ENCODE peak calls at places on chromosome 21, in seven cellular contexts. L is neuronal stem cell, N is mesenchymal stem cell, B is H9, E is IMR-90, J is mesendoderm, M is H1. H is an unnamed sample.

GRCh38 chr21:18545908-18546307 is 142.3 kb upstream of the TMPRSS15 start:
- DNase-seq in N (peak), J (no peak), B (no peak), M (no peak), E (no peak), L (no peak), H (no peak)

GRCh38 chr21:25561668-25562641 is 45.3 kb downstream of the MRPL39 start:
- DNase-seq in M (no peak), L (peak), N (peak), J (peak), E (peak), B (peak), H (peak)

GRCh38 chr21:29261555-29262540 is 36.9 kb upstream of the BACH1 start:
- DNase-seq in L (no peak), M (no peak), N (peak), B (no peak), J (no peak), E (no peak), H (peak)

GRCh38 chr21:29434081-29434480 is 135.4 kb downstream of the BACH1 start:
- DNase-seq in N (peak), B (no peak), J (no peak), M (no peak), E (no peak), L (no peak), H (no peak)

GRCh38 chr21:45029968-45030636 is 44.3 kb upstream of the ADARB1 start:
- DNase-seq in E (no peak), J (no peak), N (no peak), M (peak), L (peak), B (no peak), H (no peak)

GRCh38 chr21:31644648-31645047 is 14.8 kb upstream of the SOD1 start:
- DNase-seq in L (no peak), E (no peak), J (no peak), N (no peak), M (no peak), B (no peak), H (no peak)

GRCh38 chr21:36194024-36194423 is 37.4 kb downstream of the DOP1B start:
- DNase-seq in E (no peak), B (no peak), J (no peak), L (no peak), M (no peak), N (no peak), H (no peak)

GRCh38 chr21:42056468-42056867 is 14.6 kb upstream of the UMODL1 start:
- DNase-seq in M (no peak), N (no peak), B (no peak), L (no peak), J (no peak), E (peak), H (no peak)

GRCh38 chr21:41362605-41363369 is 960 bp downstream of the MX2 start:
- DNase-seq in J (no peak), E (no peak), N (no peak), B (no peak), L (no peak), M (no peak), H (no peak)

GRCh38 chr21:36747114-36747814 is 48.3 kb downstream of the SIM2 start:
- DNase-seq in E (no peak), L (no peak), B (peak), J (peak), N (no peak), M (no peak), H (peak)

GRCh38 chr21:28294046-28294445 is 698.6 kb downstream of the LTN1 start:
- DNase-seq in L (no peak), B (no peak), J (no peak), M (no peak), E (peak), N (peak), H (no peak)

GRCh38 chr21:41260428-41260827 is 56.2 kb upstream of the FAM3B start:
- DNase-seq in N (no peak), L (no peak), M (no peak), J (no peak), E (no peak), B (no peak), H (no peak)

GRCh38 chr21:44365251-44365966 is 12.0 kb downstream of the TRPM2 start:
- DNase-seq in E (no peak), N (no peak), J (no peak), L (no peak), B (peak), M (no peak), H (no peak)

GRCh38 chr21:37232274-37233018 is 34.7 kb downstream of the VPS26C start:
- DNase-seq in J (no peak), N (no peak), M (no peak), B (no peak), E (no peak), L (no peak), H (no peak)

GRCh38 chr21:35925497-35925896 is 134.8 kb downstream of the SETD4 start:
- DNase-seq in B (no peak), E (peak), L (no peak), N (peak), M (no peak), J (no peak), H (no peak)

GRCh38 chr21:29168874-29169273 is 38.4 kb downstream of the MAP3K7CL start:
- DNase-seq in L (no peak), M (no peak), E (no peak), J (no peak), N (no peak), B (no peak), H (no peak)

GRCh38 chr21:45004481-45005263 is 64.8 kb downstream of the SLX9 start:
- DNase-seq in N (no peak), B (no peak), E (peak), L (no peak), M (no peak), J (no peak), H (peak)

GRCh38 chr21:27244356-27244755 is 277.5 kb upstream of the ADAMTS5 start:
- DNase-seq in N (no peak), M (no peak), B (no peak), L (no peak), E (peak), J (no peak), H (no peak)

GRCh38 chr21:42144679-42145568 is 73.8 kb downstream of the UMODL1 start:
- DNase-seq in E (no peak), M (no peak), L (no peak), N (no peak), B (no peak), J (no peak), H (no peak)

GRCh38 chr21:25307489-25307888 is 299.8 kb downstream of the MRPL39 start:
- DNase-seq in E (peak), B (no peak), N (no peak), J (no peak), L (no peak), M (no peak), H (no peak)

GRCh38 chr21:36579898-36580297 is 100.0 kb upstream of the CLDN14 start:
- DNase-seq in J (no peak), N (no peak), E (no peak), L (no peak), B (no peak), M (no peak), H (no peak)

GRCh38 chr21:35316456-35316855 is 267.4 kb upstream of the RUNX1 start:
- DNase-seq in N (no peak), B (no peak), M (no peak), E (no peak), L (no peak), J (no peak), H (no peak)

GRCh38 chr21:34992736-34993135 is 56.4 kb downstream of the RUNX1 start:
- DNase-seq in L (no peak), J (no peak), M (no peak), N (no peak), E (peak), B (no peak), H (no peak)

GRCh38 chr21:31257265-31257664 is 86.8 kb downstream of the TIAM1 start:
- DNase-seq in N (no peak), B (no peak), L (no peak), E (no peak), J (no peak), M (no peak), H (no peak)

GRCh38 chr21:27532081-27532480 is 565.2 kb upstream of the ADAMTS5 start:
- DNase-seq in E (peak), N (peak), J (no peak), L (no peak), B (no peak), M (no peak), H (peak)

GRCh38 chr21:43273708-43274021 is 104.9 kb downstream of the CRYAA start:
- DNase-seq in M (no peak), B (no peak), J (no peak), E (no peak), L (no peak), N (peak), H (peak)
- H3K18ac ChIP-seq in M (no peak), B (no peak), J (no peak), E (no peak), L (peak), N (no peak), H (no peak)

GRCh38 chr21:33554236-33554981 is 11.6 kb downstream of the SON start:
- DNase-seq in E (no peak), L (no peak), N (no peak), B (no peak), M (no peak), J (no peak), H (no peak)
- H4K8ac ChIP-seq in E (no peak), L (no peak), N (no peak), B (no peak), M (no peak), J (no peak), H (no peak)

GRCh38 chr21:46154955-46155513 is 345 bp downstream of the FTCD start:
- DNase-seq in B (peak), N (no peak), M (no peak), L (no peak), J (no peak), E (no peak), H (no peak)
- H3K18ac ChIP-seq in B (no peak), N (no peak), M (no peak), L (peak), J (no peak), E (no peak), H (no peak)

DNA sequence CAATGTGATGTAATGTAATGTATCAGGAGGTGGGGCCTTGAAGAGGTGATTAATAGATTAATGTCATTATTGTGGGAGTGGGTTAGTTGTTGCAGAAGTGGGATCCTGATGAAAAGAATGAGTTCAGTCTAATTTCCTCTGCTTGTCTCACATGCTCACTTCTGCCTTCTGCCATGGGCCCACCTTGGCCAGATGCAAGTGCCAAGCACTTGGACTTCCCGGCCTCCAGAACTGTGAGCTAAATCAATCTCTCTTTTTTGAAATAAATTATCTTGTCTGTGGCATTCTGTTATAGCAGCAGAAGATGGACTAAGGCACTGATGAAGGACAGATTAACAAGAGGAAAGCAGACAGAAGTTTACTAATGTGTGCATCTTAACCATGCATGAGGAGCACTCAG is 123.9 kb downstream of the ETS2 start:
- DNase-seq in L (no peak), E (no peak), B (no peak), J (no peak), M (no peak), N (no peak), H (no peak)
- H4K8ac ChIP-seq in L (no peak), E (no peak), B (no peak), J (no peak), M (no peak), N (no peak), H (no peak)

GRCh38 chr21:14949603-14950002 is 115.2 kb downstream of the NRIP1 start:
- DNase-seq in N (no peak), E (no peak), M (no peak), L (no peak), J (no peak), B (no peak), H (no peak)

GRCh38 chr21:14945176-14945575 is 119.6 kb downstream of the NRIP1 start:
- DNase-seq in L (no peak), B (no peak), J (no peak), M (no peak), E (no peak), N (no peak), H (no peak)

GRCh38 chr21:14947613-14948160 is 117.1 kb downstream of the NRIP1 start:
- DNase-seq in N (no peak), J (peak), L (no peak), B (no peak), E (no peak), M (no peak), H (no peak)

GRCh38 chr21:14942801-14943490 is 121.9 kb downstream of the NRIP1 start:
- DNase-seq in M (no peak), L (no peak), J (no peak), E (peak), N (peak), B (no peak), H (no peak)

DNA sequence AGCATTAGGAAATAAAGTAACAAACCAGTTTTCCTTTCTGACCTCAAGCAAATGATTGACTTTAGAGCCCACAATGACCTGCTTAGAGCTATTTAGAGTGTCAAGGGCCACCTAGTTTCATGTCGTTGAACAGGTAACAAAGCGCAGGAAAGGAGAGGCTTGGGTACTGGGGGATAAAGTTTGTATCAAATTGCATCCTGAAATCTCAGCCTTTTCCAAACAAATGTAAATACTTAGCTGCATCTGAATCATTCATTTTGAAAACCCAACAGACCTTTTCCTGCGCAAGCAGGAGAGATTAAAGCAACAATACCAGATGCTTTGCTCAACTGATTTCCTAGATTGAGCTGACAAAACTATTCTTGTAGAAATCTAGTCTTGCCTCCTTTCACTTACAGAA is 121.2 kb downstream of the NRIP1 start:
- DNase-seq in E (peak), N (no peak), L (no peak), B (no peak), J (no peak), M (no peak), H (no peak)
- H3K18ac ChIP-seq in E (peak), N (no peak), L (no peak), B (no peak), J (no peak), M (no peak), H (no peak)

GRCh38 chr21:32914424-32915070 is 111.2 kb upstream of the OLIG2 start:
- DNase-seq in B (no peak), J (no peak), E (no peak), M (no peak), N (no peak), L (no peak), H (no peak)

GRCh38 chr21:32917392-32918135 is 108.2 kb upstream of the OLIG2 start:
- DNase-seq in E (no peak), M (no peak), L (no peak), B (no peak), J (no peak), N (no peak), H (no peak)

GRCh38 chr21:32916088-32916487 is 109.6 kb upstream of the OLIG2 start:
- DNase-seq in B (no peak), M (no peak), J (no peak), N (no peak), L (no peak), E (no peak), H (no peak)

GRCh38 chr21:32916522-32917099 is 109.1 kb upstream of the OLIG2 start:
- DNase-seq in B (no peak), M (no peak), J (peak), N (no peak), E (no peak), L (no peak), H (peak)

DNA sequence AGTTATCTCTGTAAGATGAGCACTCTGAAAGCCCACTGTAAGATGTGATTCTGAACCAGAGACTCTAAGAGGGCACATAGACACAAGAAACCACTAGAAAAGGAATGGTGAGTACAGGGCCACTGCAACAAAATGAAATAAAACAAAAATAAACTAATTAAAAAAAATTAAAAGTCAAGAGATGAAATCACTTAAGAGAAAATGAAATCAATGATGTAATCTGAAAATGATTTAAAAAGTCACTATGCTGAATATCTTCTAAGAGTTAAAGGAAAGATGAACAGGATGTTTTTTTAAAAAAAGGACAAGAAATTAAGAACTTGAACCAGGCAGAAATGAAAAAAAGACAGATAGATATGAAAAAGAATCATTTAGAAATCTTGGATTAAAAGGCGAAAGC is 110.6 kb upstream of the OLIG2 start:
- DNase-seq in M (no peak), J (no peak), L (no peak), E (no peak), B (no peak), N (no peak), H (no peak)
- H4K8ac ChIP-seq in M (no peak), J (no peak), L (no peak), E (no peak), B (no peak), N (no peak), H (no peak)

GRCh38 chr21:20739421-20739820 is 258.8 kb upstream of the NCAM2 start:
- DNase-seq in J (peak), M (no peak), E (no peak), B (peak), N (no peak), L (no peak), H (no peak)

GRCh38 chr21:20737227-20737626 is 261.0 kb upstream of the NCAM2 start:
- DNase-seq in M (no peak), E (no peak), B (no peak), L (no peak), N (no peak), J (no peak), H (no peak)

GRCh38 chr21:20741445-20741844 is 256.8 kb upstream of the NCAM2 start:
- DNase-seq in L (no peak), J (no peak), N (no peak), M (no peak), E (no peak), B (no peak), H (no peak)
- H3K18ac ChIP-seq in L (no peak), J (no peak), N (no peak), M (no peak), E (no peak), B (no peak), H (no peak)

DNA sequence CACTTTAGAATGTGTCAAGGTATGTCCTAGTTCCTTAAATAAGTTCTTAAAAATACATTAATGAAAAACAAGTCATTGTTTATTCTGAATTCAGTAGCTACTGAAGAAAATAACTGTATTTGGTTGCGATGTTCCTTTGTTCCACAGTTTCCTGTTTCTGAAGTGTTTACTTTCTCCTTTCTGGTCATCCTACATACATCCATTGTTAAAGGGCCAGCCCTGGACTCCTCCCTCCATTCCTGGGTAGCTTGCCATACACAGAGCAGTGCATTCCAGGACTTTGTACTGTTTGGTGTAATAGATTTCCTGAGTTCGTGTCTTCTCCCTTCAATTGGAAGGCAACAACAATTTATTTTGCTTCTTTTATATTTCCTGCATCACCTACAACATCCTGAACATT is 845.4 kb upstream of the CXADR start:
- DNase-seq in L (no peak), E (no peak), B (no peak), M (no peak), J (no peak), N (no peak), H (no peak)
- H4K8ac ChIP-seq in L (no peak), E (no peak), B (no peak), M (no peak), J (peak), N (no peak), H (no peak)